ENCODE peak calls at places on chromosomes 2 and 18, in six cellular contexts. One of them, this sample, is unnamed.

GRCh38 chr18:21439453-21439852 is 161.1 kb downstream of the ESCO1 start:
- DNase-seq in astrocyte of the spinal cord: peak; percentile 67
- DNase-seq in GM03348: peak; percentile 73
- DNase-seq in posterior vena cava: no peak
- DNase-seq in aorta: no peak
- DNase-seq in NCI-H1694 treated with DMSO at 0.1 percent for 48 hours: no peak
- DNase-seq in this sample: no peak

GRCh38 chr18:25650201-25650941 is 298.4 kb upstream of the ZNF521 start:
- DNase-seq in posterior vena cava: no peak
- DNase-seq in aorta: no peak
- DNase-seq in NCI-H1694 treated with DMSO at 0.1 percent for 48 hours: no peak
- DNase-seq in GM03348: peak; percentile 79
- DNase-seq in astrocyte of the spinal cord: peak; percentile 96
- DNase-seq in this sample: no peak

GRCh38 chr2:120778244-120778643 is 42.6 kb downstream of the GLI2 start:
- DNase-seq in astrocyte of the spinal cord: no peak
- DNase-seq in NCI-H1694 treated with DMSO at 0.1 percent for 48 hours: no peak
- DNase-seq in GM03348: no peak
- DNase-seq in aorta: no peak
- DNase-seq in posterior vena cava: no peak
- DNase-seq in this sample: no peak

GRCh38 chr2:188114014-188114413 is 177.7 kb upstream of the GULP1 start:
- DNase-seq in aorta: no peak
- DNase-seq in astrocyte of the spinal cord: peak; percentile 12
- DNase-seq in GM03348: peak; percentile 56
- DNase-seq in NCI-H1694 treated with DMSO at 0.1 percent for 48 hours: no peak
- DNase-seq in posterior vena cava: no peak
- DNase-seq in this sample: no peak

GRCh38 chr2:149080964-149081363 is 42.5 kb downstream of the LYPD6B start:
- DNase-seq in astrocyte of the spinal cord: no peak
- DNase-seq in NCI-H1694 treated with DMSO at 0.1 percent for 48 hours: no peak
- DNase-seq in GM03348: no peak
- DNase-seq in posterior vena cava: no peak
- DNase-seq in aorta: no peak
- DNase-seq in this sample: no peak

GRCh38 chr18:61679836-61680235 is 213.0 kb downstream of the RNF152 start:
- DNase-seq in astrocyte of the spinal cord: peak; percentile 20
- DNase-seq in NCI-H1694 treated with DMSO at 0.1 percent for 48 hours: no peak
- DNase-seq in posterior vena cava: no peak
- DNase-seq in aorta: no peak
- DNase-seq in GM03348: no peak
- DNase-seq in this sample: no peak

GRCh38 chr2:101466426-101466825 is 8.5 kb downstream of the RFX8 start:
- DNase-seq in astrocyte of the spinal cord: no peak
- DNase-seq in posterior vena cava: no peak
- DNase-seq in GM03348: no peak
- DNase-seq in NCI-H1694 treated with DMSO at 0.1 percent for 48 hours: no peak
- DNase-seq in aorta: no peak
- DNase-seq in this sample: no peak

GRCh38 chr2:216215991-216216390 is 106.8 kb downstream of the XRCC5 start:
- DNase-seq in astrocyte of the spinal cord: no peak
- DNase-seq in GM03348: no peak
- DNase-seq in NCI-H1694 treated with DMSO at 0.1 percent for 48 hours: peak; percentile 55
- DNase-seq in posterior vena cava: no peak
- DNase-seq in aorta: no peak
- DNase-seq in this sample: no peak

GRCh38 chr2:172465417-172466334 is 38.3 kb downstream of the ITGA6 start:
- DNase-seq in posterior vena cava: no peak
- DNase-seq in aorta: peak; percentile 82
- DNase-seq in GM03348: peak; percentile 82
- DNase-seq in astrocyte of the spinal cord: peak; percentile 85
- DNase-seq in NCI-H1694 treated with DMSO at 0.1 percent for 48 hours: peak; percentile 83
- DNase-seq in this sample: no peak

GRCh38 chr18:5173216-5173615 is 23.8 kb downstream of the AKAIN1 start:
- DNase-seq in aorta: no peak
- DNase-seq in NCI-H1694 treated with DMSO at 0.1 percent for 48 hours: no peak
- DNase-seq in astrocyte of the spinal cord: no peak
- DNase-seq in posterior vena cava: no peak
- DNase-seq in GM03348: no peak
- DNase-seq in this sample: no peak

GRCh38 chr2:117933884-117934354 is 80.0 kb downstream of the CCDC93 start:
- DNase-seq in aorta: no peak
- DNase-seq in astrocyte of the spinal cord: no peak
- DNase-seq in posterior vena cava: no peak
- DNase-seq in NCI-H1694 treated with DMSO at 0.1 percent for 48 hours: no peak
- DNase-seq in GM03348: no peak
- DNase-seq in this sample: no peak